ENCODE peak calls at places on chromosomes 5 and 9, in ten cellular contexts. Z, L, Y, F, Q, N, O, R, T and W are unnamed samples.

GRCh38 chr9:101791938-101792337 is 53.5 kb upstream of the GRIN3A start:
- DNase-seq in Z (no peak), L (no peak), Y (no peak), F (no peak), Q (no peak), N (no peak), O (no peak), R (peak), T (peak), W (peak)

GRCh38 chr5:179795049-179795862 is 1.5 kb downstream of the LTC4S start:
- DNase-seq in Z (no peak), L (no peak), Y (no peak), F (no peak), Q (no peak), N (no peak), O (no peak), R (peak), T (peak), W (no peak)

GRCh38 chr9:137294091-137294683 is 7.9 kb downstream of the NRARP start:
- DNase-seq in Z (peak), L (no peak), Y (no peak), F (no peak), Q (no peak), N (no peak), O (peak), R (peak), T (no peak), W (no peak)

GRCh38 chr5:111227805-111228204 is 3.6 kb downstream of the CAMK4 start:
- DNase-seq in Z (peak), L (no peak), Y (no peak), F (no peak), Q (no peak), N (no peak), O (no peak), R (peak), T (no peak), W (no peak)

GRCh38 chr5:32707394-32707997 is 3.6 kb upstream of the NPR3 start:
- DNase-seq in Z (peak), L (no peak), Y (no peak), F (peak), Q (no peak), N (no peak), O (no peak), R (peak), T (peak), W (no peak)

GRCh38 chr9:114037961-114038723 is 40.0 kb downstream of the AMBP start:
- DNase-seq in Z (no peak), L (no peak), Y (no peak), F (no peak), Q (peak), N (peak), O (no peak), R (no peak), T (no peak), W (no peak)

GRCh38 chr5:137282216-137282615 is 216.9 kb downstream of the SPOCK1 start:
- DNase-seq in Z (peak), L (no peak), Y (no peak), F (no peak), Q (no peak), N (no peak), O (peak), R (peak), T (no peak), W (no peak)

GRCh38 chr5:59517926-59518585 is 375.5 kb downstream of the PDE4D start:
- DNase-seq in Z (peak), L (no peak), Y (no peak), F (no peak), Q (no peak), N (no peak), O (no peak), R (peak), T (no peak), W (no peak)

GRCh38 chr5:91293131-91293530 is 90.0 kb downstream of the ARRDC3 start:
- DNase-seq in Z (no peak), L (no peak), Y (no peak), F (no peak), Q (no peak), N (no peak), O (no peak), R (no peak), T (no peak), W (no peak)

GRCh38 chr9:84338792-84339191 is 1.8 kb downstream of the SLC28A3 start:
- DNase-seq in Z (no peak), L (no peak), Y (no peak), F (no peak), Q (no peak), N (no peak), O (no peak), R (no peak), T (no peak), W (no peak)

GRCh38 chr9:31776471-31776870 is 608.0 kb upstream of the ACO1 start:
- DNase-seq in Z (peak), L (no peak), Y (no peak), F (no peak), Q (no peak), N (no peak), O (no peak), R (peak), T (peak), W (no peak)

GRCh38 chr9:99000480-99001395 is 57.0 kb downstream of the COL15A1 start:
- DNase-seq in Z (peak), L (peak), Y (peak), F (peak), Q (peak), N (no peak), O (peak), R (peak), T (peak), W (no peak)

GRCh38 chr5:169408735-169409134 is 107.8 kb upstream of the SLIT3 start:
- DNase-seq in Z (no peak), L (no peak), Y (no peak), F (no peak), Q (no peak), N (no peak), O (no peak), R (no peak), T (no peak), W (no peak)

GRCh38 chr9:130835441-130836298 is 616 bp downstream of the ABL1 start:
- DNase-seq in Z (peak), L (no peak), Y (no peak), F (peak), Q (no peak), N (no peak), O (peak), R (peak), T (peak), W (no peak)

GRCh38 chr5:89351232-89351631 is 468.2 kb upstream of the MEF2C start:
- DNase-seq in Z (no peak), L (no peak), Y (no peak), F (no peak), Q (no peak), N (no peak), O (no peak), R (no peak), T (no peak), W (no peak)

GRCh38 chr5:173472784-173473278 is 143.6 kb downstream of the BOD1 start:
- DNase-seq in Z (no peak), L (no peak), Y (no peak), F (no peak), Q (peak), N (peak), O (peak), R (peak), T (no peak), W (no peak)